ENCODE peak calls at places on chromosomes 13 and 19, in four cellular contexts. P, E, K and Y are unnamed samples.

GRCh38 chr19:6501740-6502648 is at the start of gene TUBB4A:
- DNase-seq in P (peak), E (peak), K (peak), Y (peak)

GRCh38 chr13:111906306-111906705 is 160.6 kb upstream of the SOX1 start:
- DNase-seq in P (no peak), E (no peak), K (no peak), Y (no peak)

GRCh38 chr19:4556574-4557185 is 2.8 kb downstream of the SEMA6B start:
- DNase-seq in P (peak), E (peak), K (peak), Y (peak)

GRCh38 chr19:19405919-19406877 is 723 bp downstream of the GATAD2A start:
- DNase-seq in P (peak), E (peak), K (peak), Y (peak)

GRCh38 chr19:19459707-19460251 is 54.3 kb downstream of the GATAD2A start:
- DNase-seq in P (no peak), E (peak), K (peak), Y (no peak)

GRCh38 chr19:44912854-44913253 is 1.6 kb upstream of the APOC1 start:
- DNase-seq in P (no peak), E (no peak), K (no peak), Y (no peak)

GRCh38 chr19:5655412-5655811 is 24.9 kb downstream of the MICOS13 start:
- DNase-seq in P (no peak), E (no peak), K (no peak), Y (no peak)

GRCh38 chr19:1839658-1840540 is 8.4 kb downstream of the REXO1 start:
- DNase-seq in P (no peak), E (no peak), K (no peak), Y (no peak)

GRCh38 chr19:48994035-48994386 is 324 bp downstream of the RUVBL2 start:
- DNase-seq in P (no peak), E (no peak), K (no peak), Y (no peak)

GRCh38 chr13:33179463-33179862 is 106.1 kb downstream of the STARD13 start:
- DNase-seq in P (no peak), E (no peak), K (no peak), Y (peak)

GRCh38 chr19:54189020-54189667 is at the start of gene MBOAT7:
- DNase-seq in P (no peak), E (peak), K (no peak), Y (no peak)

GRCh38 chr13:37192986-37193385 is 87.5 kb upstream of the CSNK1A1L start:
- DNase-seq in P (no peak), E (no peak), K (no peak), Y (no peak)

GRCh38 chr13:61247149-61247936 is 168.3 kb downstream of the PCDH20 start:
- DNase-seq in P (no peak), E (no peak), K (no peak), Y (peak)
- TF ChIP-seq EZH2phosphoT487 in P (no peak), E (no peak), K (no peak), Y (no peak)

DNA sequence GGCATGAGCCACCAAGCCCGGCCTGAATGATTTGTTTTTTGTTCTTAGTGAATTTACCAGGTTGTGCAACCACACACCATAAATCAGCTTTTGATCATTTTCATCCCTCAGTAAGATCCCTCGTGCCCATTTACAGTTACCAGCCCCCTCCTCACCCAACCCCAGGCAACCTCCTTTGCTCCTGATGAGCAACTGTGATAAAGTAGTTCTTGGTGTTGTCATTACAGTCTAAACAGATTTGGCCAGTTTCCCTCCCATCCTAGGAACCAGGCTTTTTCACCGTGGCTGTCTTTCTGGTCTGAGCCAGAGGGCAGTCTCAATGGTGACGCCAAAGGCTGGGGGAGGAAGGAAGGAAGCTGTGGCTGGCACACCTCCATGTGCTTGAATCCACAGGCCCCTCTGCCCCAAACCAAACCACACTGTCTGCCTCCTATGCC is 61.2 kb upstream of the WDFY2 start:
- DNase-seq in P (no peak), E (no peak), K (peak), Y (no peak)
- H3K4me2 ChIP-seq in P (no peak), E (no peak), K (peak), Y (no peak)

GRCh38 chr13:85725433-85725832 is 73.8 kb downstream of the SLITRK6 start:
- DNase-seq in P (no peak), E (no peak), K (peak), Y (no peak)

GRCh38 chr13:85724554-85725432 is 74.4 kb downstream of the SLITRK6 start:
- DNase-seq in P (no peak), E (no peak), K (peak), Y (no peak)

GRCh38 chr13:85729296-85729695 is 69.9 kb downstream of the SLITRK6 start:
- DNase-seq in P (no peak), E (no peak), K (peak), Y (no peak)

GRCh38 chr13:85728831-85729230 is 70.4 kb downstream of the SLITRK6 start:
- DNase-seq in P (no peak), E (no peak), K (no peak), Y (no peak)
- TF ChIP-seq EZH2phosphoT487 in P (no peak), E (no peak), K (no peak), Y (no peak)

GRCh38 chr13:39133781-39134180 is 95.5 kb downstream of the NHLRC3 start:
- DNase-seq in P (no peak), E (no peak), K (no peak), Y (no peak)

GRCh38 chr13:39129253-39129652 is 91.0 kb downstream of the NHLRC3 start:
- DNase-seq in P (no peak), E (no peak), K (no peak), Y (no peak)

GRCh38 chr13:39132286-39132685 is 94.0 kb downstream of the NHLRC3 start:
- DNase-seq in P (peak), E (no peak), K (peak), Y (no peak)

GRCh38 chr13:39134574-39134973 is 96.3 kb downstream of the NHLRC3 start:
- DNase-seq in P (no peak), E (no peak), K (no peak), Y (no peak)

DNA sequence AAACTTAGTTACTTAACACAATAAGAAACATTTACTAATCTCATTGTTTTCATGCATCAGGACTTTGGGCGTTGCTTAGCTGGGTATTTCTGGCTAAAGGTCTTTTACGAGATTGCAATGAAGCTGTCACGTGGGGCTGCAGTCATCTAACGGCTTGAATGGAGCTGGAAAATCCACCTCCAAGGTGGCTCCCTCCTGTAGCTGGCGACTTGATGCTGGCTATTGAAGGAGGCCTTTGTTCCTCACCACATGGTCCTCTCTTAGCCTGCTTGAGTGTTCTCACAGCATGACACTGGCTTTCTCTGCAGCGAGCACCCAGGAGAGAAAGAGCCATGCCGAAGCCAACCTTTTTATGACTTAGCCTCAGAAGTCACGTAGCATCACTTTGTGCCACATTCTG is 92.0 kb downstream of the NHLRC3 start:
- DNase-seq in P (no peak), E (no peak), K (no peak), Y (peak)
- H3K4me2 ChIP-seq in P (no peak), E (no peak), K (no peak), Y (no peak)

DNA sequence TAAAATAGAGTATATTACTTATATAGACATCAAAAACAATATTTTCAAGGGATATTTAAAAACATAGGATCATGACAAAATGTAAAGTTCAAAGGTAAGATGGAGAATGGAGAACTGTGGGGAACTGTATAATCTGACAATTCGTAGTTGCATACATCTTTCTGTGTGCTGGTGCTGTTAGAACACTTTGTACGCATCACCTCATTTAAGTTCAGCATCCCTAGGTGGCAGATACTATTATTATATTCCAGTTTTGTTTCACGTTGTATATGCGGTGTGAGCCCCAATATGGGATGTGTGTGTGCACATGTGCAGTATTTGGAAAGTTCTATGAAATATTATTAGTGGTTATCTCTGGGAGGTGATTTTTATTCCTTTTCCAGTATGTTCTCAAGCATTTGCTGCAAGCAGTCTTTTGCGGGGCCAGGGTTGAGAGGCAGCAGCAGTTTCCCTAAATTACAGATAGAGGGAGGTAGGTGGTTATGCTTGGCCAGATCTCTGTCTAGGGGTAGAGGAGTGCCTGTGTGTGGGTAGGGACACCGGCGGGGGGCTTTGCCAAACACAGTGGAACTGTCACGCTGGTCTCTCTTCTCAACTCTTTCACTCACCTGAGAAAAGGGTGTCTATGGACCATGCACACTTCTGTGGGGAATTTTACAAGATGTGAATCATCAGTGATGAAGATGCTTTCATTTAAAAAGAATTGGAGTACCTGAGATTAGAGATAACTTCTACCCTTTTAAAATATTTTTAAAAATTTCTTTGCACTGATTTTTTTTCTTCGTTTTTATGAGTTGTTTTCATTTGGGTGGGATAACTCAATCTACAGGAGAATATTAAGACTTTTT is 55.6 kb upstream of the ALOX5AP start:
- DNase-seq in P (peak), E (peak), K (peak), Y (peak)
- TF ChIP-seq EZH2phosphoT487 in P (no peak), E (no peak), K (no peak), Y (no peak)